ENCODE peak calls at places on chromosome 13, in seven cellular contexts. V, I, C, G, Z, J and Y are unnamed samples.

GRCh38 chr13:111336666-111337065 is 16.2 kb downstream of the TEX29 start:
- DNase-seq in V (no peak), I (no peak), C (no peak), G (no peak), Z (no peak), J (no peak), Y (no peak)

GRCh38 chr13:76884571-76885202 is 1.5 kb downstream of the KCTD12 start:
- DNase-seq in V (no peak), I (no peak), C (no peak), G (no peak), Z (no peak), J (no peak), Y (no peak)

GRCh38 chr13:46571189-46571901 is 18.4 kb downstream of the LRCH1 start:
- DNase-seq in V (no peak), I (no peak), C (no peak), G (no peak), Z (no peak), J (no peak), Y (no peak)

GRCh38 chr13:39803156-39803555 is 147.7 kb downstream of the COG6 start:
- DNase-seq in V (no peak), I (no peak), C (no peak), G (no peak), Z (no peak), J (no peak), Y (no peak)

GRCh38 chr13:110387451-110388140 is 80.5 kb downstream of the COL4A2 start:
- DNase-seq in V (peak), I (no peak), C (no peak), G (no peak), Z (no peak), J (peak), Y (no peak)

GRCh38 chr13:114115191-114115671 is 17.2 kb downstream of the RASA3 start:
- DNase-seq in V (peak), I (peak), C (no peak), G (no peak), Z (peak), J (peak), Y (peak)

GRCh38 chr13:32147976-32148375 is 116.4 kb downstream of the FRY start:
- DNase-seq in V (no peak), I (no peak), C (no peak), G (no peak), Z (no peak), J (no peak), Y (no peak)

GRCh38 chr13:113650275-113650674 is 7.7 kb downstream of the ATP4B start:
- DNase-seq in V (no peak), I (no peak), C (no peak), G (no peak), Z (peak), J (no peak), Y (no peak)

GRCh38 chr13:20825476-20825875 is 51.7 kb upstream of the EEF1AKMT1 start:
- DNase-seq in V (no peak), I (no peak), C (no peak), G (no peak), Z (no peak), J (no peak), Y (no peak)

GRCh38 chr13:21079761-21080730 is 18.7 kb upstream of the LATS2 start:
- DNase-seq in V (no peak), I (no peak), C (no peak), G (peak), Z (no peak), J (no peak), Y (no peak)

GRCh38 chr13:22076658-22077057 is 405.8 kb downstream of the FGF9 start:
- DNase-seq in V (no peak), I (no peak), C (no peak), G (no peak), Z (no peak), J (no peak), Y (no peak)

GRCh38 chr13:33110386-33110712 is 94.1 kb downstream of the KL start:
- DNase-seq in V (no peak), I (no peak), C (no peak), G (no peak), Z (no peak), J (no peak), Y (no peak)

GRCh38 chr13:32989331-32989730 is 26.9 kb upstream of the KL start:
- DNase-seq in V (no peak), I (no peak), C (no peak), G (no peak), Z (no peak), J (no peak), Y (no peak)

GRCh38 chr13:102517959-102518358 is 78.8 kb upstream of the TPP2 start:
- DNase-seq in V (no peak), I (no peak), C (no peak), G (no peak), Z (no peak), J (no peak), Y (no peak)

GRCh38 chr13:37618554-37618953 is 20.0 kb upstream of the POSTN start:
- DNase-seq in V (no peak), I (peak), C (no peak), G (peak), Z (no peak), J (no peak), Y (no peak)

GRCh38 chr13:101709952-101710351 is 257.5 kb downstream of the ITGBL1 start:
- DNase-seq in V (no peak), I (no peak), C (no peak), G (no peak), Z (no peak), J (no peak), Y (no peak)

GRCh38 chr13:30338331-30338851 is 31.0 kb upstream of the KATNAL1 start:
- DNase-seq in V (no peak), I (peak), C (no peak), G (no peak), Z (no peak), J (no peak), Y (peak)

GRCh38 chr13:99176309-99177276 is 24.1 kb upstream of the UBAC2 start:
- DNase-seq in V (no peak), I (peak), C (no peak), G (no peak), Z (peak), J (peak), Y (peak)

GRCh38 chr13:98142427-98143156 is at the start of gene FARP1:
- DNase-seq in V (no peak), I (peak), C (no peak), G (no peak), Z (peak), J (peak), Y (peak)

GRCh38 chr13:95343944-95344343 is 42.7 kb upstream of the ABCC4 start:
- DNase-seq in V (no peak), I (no peak), C (no peak), G (no peak), Z (no peak), J (no peak), Y (no peak)

GRCh38 chr13:100673376-100673830 is 1.2 kb downstream of the TMTC4 start:
- DNase-seq in V (no peak), I (no peak), C (no peak), G (no peak), Z (no peak), J (no peak), Y (no peak)

GRCh38 chr13:113970810-113971470 is 2.9 kb downstream of the C13orf46 start:
- DNase-seq in V (no peak), I (no peak), C (no peak), G (no peak), Z (no peak), J (no peak), Y (no peak)

GRCh38 chr13:74464656-74465055 is 330.5 kb upstream of the KLF12 start:
- DNase-seq in V (no peak), I (no peak), C (no peak), G (no peak), Z (no peak), J (no peak), Y (no peak)

GRCh38 chr13:98413796-98414195 is 163.1 kb downstream of the STK24 start:
- DNase-seq in V (no peak), I (no peak), C (no peak), G (no peak), Z (no peak), J (no peak), Y (no peak)